ENCODE peak calls at places on chromosome 16, in ten cellular contexts. One of them, this sample, is unnamed.

GRCh38 chr16:58031016-58031800 is 5.7 kb downstream of the MMP15 start:
- DNase-seq in tibial nerve: no peak
- DNase-seq in spleen: no peak
- DNase-seq in left lung: peak; percentile 74
- DNase-seq in heart right ventricle: no peak
- DNase-seq in ovary: no peak
- DNase-seq in iPS DF 6.9: no peak
- DNase-seq in neuronal stem cell: no peak
- DNase-seq in sigmoid colon: no peak
- DNase-seq in aorta: no peak
- DNase-seq in this sample: peak; percentile 73

GRCh38 chr16:66342294-66342900 is 24.1 kb upstream of the CDH5 start:
- DNase-seq in iPS DF 6.9: no peak
- DNase-seq in aorta: no peak
- DNase-seq in ovary: peak; percentile 38
- DNase-seq in neuronal stem cell: peak; percentile 43
- DNase-seq in tibial nerve: no peak
- DNase-seq in sigmoid colon: no peak
- DNase-seq in heart right ventricle: no peak
- DNase-seq in left lung: no peak
- DNase-seq in spleen: peak; percentile 67
- DNase-seq in this sample: no peak

GRCh38 chr16:55257971-55258613 is 65.9 kb upstream of the IRX6 start:
- DNase-seq in spleen: peak; percentile 76
- DNase-seq in aorta: peak; percentile 66
- DNase-seq in neuronal stem cell: peak; percentile 49
- DNase-seq in ovary: peak; percentile 33
- DNase-seq in heart right ventricle: peak; percentile 39
- DNase-seq in iPS DF 6.9: peak; percentile 48
- DNase-seq in sigmoid colon: no peak
- DNase-seq in tibial nerve: no peak
- DNase-seq in left lung: peak; percentile 84
- DNase-seq in this sample: peak; percentile 61

GRCh38 chr16:50036426-50036825 is 11.4 kb downstream of the CNEP1R1 start:
- DNase-seq in ovary: no peak
- DNase-seq in iPS DF 6.9: no peak
- DNase-seq in sigmoid colon: no peak
- DNase-seq in left lung: no peak
- DNase-seq in neuronal stem cell: no peak
- DNase-seq in spleen: no peak
- DNase-seq in tibial nerve: no peak
- DNase-seq in aorta: no peak
- DNase-seq in heart right ventricle: no peak
- DNase-seq in this sample: no peak

GRCh38 chr16:19901164-19901563 is 16.5 kb upstream of the GPRC5B start:
- DNase-seq in tibial nerve: no peak
- DNase-seq in left lung: no peak
- DNase-seq in ovary: no peak
- DNase-seq in sigmoid colon: no peak
- DNase-seq in neuronal stem cell: no peak
- DNase-seq in iPS DF 6.9: no peak
- DNase-seq in heart right ventricle: no peak
- DNase-seq in spleen: no peak
- DNase-seq in aorta: no peak
- DNase-seq in this sample: no peak

GRCh38 chr16:50731130-50731988 is 10.5 kb upstream of the CYLD start:
- DNase-seq in tibial nerve: no peak
- DNase-seq in spleen: no peak
- DNase-seq in left lung: no peak
- DNase-seq in sigmoid colon: no peak
- DNase-seq in neuronal stem cell: no peak
- DNase-seq in ovary: no peak
- DNase-seq in iPS DF 6.9: no peak
- DNase-seq in heart right ventricle: no peak
- DNase-seq in aorta: no peak
- DNase-seq in this sample: no peak

GRCh38 chr16:59148312-59148711 is 414.2 kb upstream of the GOT2 start:
- DNase-seq in left lung: no peak
- DNase-seq in tibial nerve: no peak
- DNase-seq in neuronal stem cell: no peak
- DNase-seq in heart right ventricle: no peak
- DNase-seq in aorta: peak; percentile 53
- DNase-seq in sigmoid colon: no peak
- DNase-seq in iPS DF 6.9: no peak
- DNase-seq in spleen: no peak
- DNase-seq in ovary: no peak
- DNase-seq in this sample: no peak

GRCh38 chr16:80366023-80366422 is 174.8 kb upstream of the DYNLRB2 start:
- DNase-seq in sigmoid colon: no peak
- DNase-seq in ovary: no peak
- DNase-seq in neuronal stem cell: no peak
- DNase-seq in spleen: no peak
- DNase-seq in iPS DF 6.9: no peak
- DNase-seq in tibial nerve: no peak
- DNase-seq in aorta: no peak
- DNase-seq in left lung: no peak
- DNase-seq in heart right ventricle: no peak
- DNase-seq in this sample: no peak

GRCh38 chr16:73560497-73560896 is 512.6 kb upstream of the ZFHX3 start:
- DNase-seq in tibial nerve: no peak
- DNase-seq in left lung: no peak
- DNase-seq in neuronal stem cell: no peak
- DNase-seq in iPS DF 6.9: no peak
- DNase-seq in sigmoid colon: no peak
- DNase-seq in ovary: no peak
- DNase-seq in aorta: no peak
- DNase-seq in heart right ventricle: no peak
- DNase-seq in spleen: no peak
- DNase-seq in this sample: no peak

GRCh38 chr16:78444-79145 is 570 bp downstream of the MPG start:
- DNase-seq in heart right ventricle: peak; percentile 61
- DNase-seq in spleen: peak; percentile 85
- DNase-seq in left lung: no peak
- DNase-seq in neuronal stem cell: no peak
- DNase-seq in aorta: no peak
- DNase-seq in tibial nerve: no peak
- DNase-seq in iPS DF 6.9: no peak
- DNase-seq in sigmoid colon: peak; percentile 77
- DNase-seq in ovary: peak; percentile 68
- DNase-seq in this sample: no peak

GRCh38 chr16:68469728-68470460 is 21.6 kb upstream of the SMPD3 start:
- DNase-seq in left lung: no peak
- DNase-seq in neuronal stem cell: no peak
- DNase-seq in ovary: no peak
- DNase-seq in spleen: no peak
- DNase-seq in sigmoid colon: no peak
- DNase-seq in heart right ventricle: no peak
- DNase-seq in iPS DF 6.9: no peak
- DNase-seq in aorta: no peak
- DNase-seq in tibial nerve: no peak
- DNase-seq in this sample: no peak

GRCh38 chr16:52265446-52265861 is 281.5 kb downstream of the TOX3 start:
- DNase-seq in neuronal stem cell: no peak
- DNase-seq in sigmoid colon: no peak
- DNase-seq in ovary: no peak
- DNase-seq in spleen: no peak
- DNase-seq in iPS DF 6.9: peak; percentile 55
- DNase-seq in left lung: no peak
- DNase-seq in heart right ventricle: no peak
- DNase-seq in tibial nerve: no peak
- DNase-seq in aorta: no peak
- DNase-seq in this sample: no peak

GRCh38 chr16:80974649-80975376 is 31.9 kb downstream of the CMC2 start:
- DNase-seq in tibial nerve: no peak
- DNase-seq in ovary: no peak
- DNase-seq in spleen: no peak
- DNase-seq in left lung: no peak
- DNase-seq in sigmoid colon: no peak
- DNase-seq in iPS DF 6.9: no peak
- DNase-seq in aorta: no peak
- DNase-seq in neuronal stem cell: no peak
- DNase-seq in heart right ventricle: no peak
- DNase-seq in this sample: no peak

GRCh38 chr16:30953511-30954124 is 3.9 kb upstream of the SETD1A start:
- DNase-seq in spleen: peak; percentile 85
- DNase-seq in left lung: no peak
- DNase-seq in heart right ventricle: peak; percentile 53
- DNase-seq in iPS DF 6.9: no peak
- DNase-seq in tibial nerve: peak; percentile 36
- DNase-seq in sigmoid colon: peak; percentile 76
- DNase-seq in aorta: peak; percentile 78
- DNase-seq in neuronal stem cell: peak; percentile 76
- DNase-seq in ovary: peak; percentile 76
- DNase-seq in this sample: no peak

DNA sequence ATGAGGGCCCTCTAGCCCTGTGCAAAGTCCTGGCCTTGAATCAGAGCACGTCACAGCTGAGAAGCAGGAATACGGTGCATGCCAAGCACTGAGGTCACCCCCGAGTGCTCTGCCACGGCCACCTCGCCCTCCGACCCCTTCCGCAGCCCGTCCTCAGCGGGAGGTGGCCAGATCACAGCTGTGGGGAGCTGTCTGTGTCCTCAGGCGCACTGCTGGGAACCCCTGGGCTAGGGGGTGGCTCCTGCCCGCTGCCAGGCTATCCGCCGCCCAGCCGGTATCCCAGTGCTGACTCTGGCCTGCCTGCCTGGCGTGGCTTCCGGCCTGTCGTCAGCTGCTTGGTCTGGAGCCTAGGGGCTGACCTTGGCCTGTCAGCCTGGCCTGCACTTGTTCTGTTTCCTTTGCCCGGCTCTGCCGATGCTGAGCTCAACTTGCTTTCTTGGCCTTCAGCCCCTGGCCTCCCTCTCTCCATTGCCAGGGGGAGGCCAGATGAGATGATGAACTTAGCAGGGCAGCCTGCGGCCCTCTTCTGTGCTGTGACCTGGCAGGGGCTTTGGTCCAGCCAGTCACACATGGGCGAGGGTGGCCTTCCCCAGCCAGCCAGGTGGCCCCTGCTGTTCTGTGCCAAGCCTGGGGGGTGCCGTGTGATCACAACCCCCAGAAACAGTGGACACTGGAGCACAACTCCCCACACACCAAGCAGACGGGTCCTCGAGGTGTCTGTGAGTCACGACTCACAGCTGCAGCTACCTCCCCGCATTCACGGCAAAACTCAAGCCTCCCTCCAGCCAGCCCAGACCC is 77.4 kb downstream of the ZDHHC7 start:
- DNase-seq in spleen: peak; percentile 88
- DNase-seq in iPS DF 6.9: no peak
- DNase-seq in heart right ventricle: peak; percentile 86
- DNase-seq in left lung: no peak
- DNase-seq in sigmoid colon: peak; percentile 87
- DNase-seq in aorta: peak; percentile 89
- DNase-seq in neuronal stem cell: no peak
- DNase-seq in tibial nerve: peak; percentile 69
- DNase-seq in ovary: peak; percentile 91
- DNase-seq in this sample: peak; percentile 94
- H3K27me3 ChIP-seq in spleen: no peaks in the 10 kb centered on the region
- H3K27me3 ChIP-seq in iPS DF 6.9: no peaks in the 10 kb centered on the region
- H3K27me3 ChIP-seq in heart right ventricle: no peaks in the 10 kb centered on the region
- H3K27me3 ChIP-seq in left lung: peaks cover 12% of the 10 kb centered on the region
- H3K27me3 ChIP-seq in sigmoid colon: no peaks in the 10 kb centered on the region
- H3K27me3 ChIP-seq in aorta: no peaks in the 10 kb centered on the region
- H3K27me3 ChIP-seq in neuronal stem cell: peaks cover 28% of the 10 kb centered on the region
- H3K27me3 ChIP-seq in tibial nerve: no peaks in the 10 kb centered on the region
- H3K27me3 ChIP-seq in ovary: no peaks in the 10 kb centered on the region
- H3K27me3 ChIP-seq in this sample: no peaks in the 10 kb centered on the region

DNA sequence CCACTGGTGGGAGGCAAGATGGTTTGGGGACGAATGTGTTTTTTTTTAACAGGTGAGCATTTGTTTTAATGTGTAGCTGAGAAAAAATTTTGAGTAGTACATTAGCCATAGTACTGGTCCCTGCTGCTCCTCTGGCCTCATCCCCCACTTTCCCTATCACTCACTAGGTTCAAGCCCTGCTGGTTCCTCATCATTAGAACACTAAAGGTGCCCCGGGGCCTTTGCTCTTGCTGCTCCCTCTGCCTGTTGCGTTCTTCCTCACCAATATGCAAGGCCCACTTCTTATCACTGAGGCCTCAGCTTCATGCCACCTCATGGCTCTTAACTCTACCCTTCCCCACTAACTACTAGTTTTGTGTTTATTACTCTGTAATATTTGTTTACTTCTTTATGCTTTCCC is 74.5 kb downstream of the GNAO1 start:
- DNase-seq in iPS DF 6.9: no peak
- DNase-seq in sigmoid colon: peak; percentile 22
- DNase-seq in ovary: no peak
- DNase-seq in spleen: no peak
- DNase-seq in aorta: no peak
- DNase-seq in tibial nerve: no peak
- DNase-seq in neuronal stem cell: no peak
- DNase-seq in left lung: no peak
- DNase-seq in heart right ventricle: no peak
- DNase-seq in this sample: no peak
- H3K4me1 ChIP-seq in iPS DF 6.9: peaks cover 4% of the 10 kb centered on the region
- H3K4me1 ChIP-seq in sigmoid colon: peaks cover 70% of the 10 kb centered on the region
- H3K4me1 ChIP-seq in ovary: peaks cover 2% of the 10 kb centered on the region
- H3K4me1 ChIP-seq in spleen: peaks cover 13% of the 10 kb centered on the region
- H3K4me1 ChIP-seq in aorta: no peaks in the 10 kb centered on the region
- H3K4me1 ChIP-seq in tibial nerve: no peaks in the 10 kb centered on the region
- H3K4me1 ChIP-seq in neuronal stem cell: peaks cover 9% of the 10 kb centered on the region
- H3K4me1 ChIP-seq in left lung: no peaks in the 10 kb centered on the region
- H3K4me1 ChIP-seq in heart right ventricle: peaks cover 46% of the 10 kb centered on the region
- H3K4me1 ChIP-seq in this sample: no peaks in the 10 kb centered on the region

DNA sequence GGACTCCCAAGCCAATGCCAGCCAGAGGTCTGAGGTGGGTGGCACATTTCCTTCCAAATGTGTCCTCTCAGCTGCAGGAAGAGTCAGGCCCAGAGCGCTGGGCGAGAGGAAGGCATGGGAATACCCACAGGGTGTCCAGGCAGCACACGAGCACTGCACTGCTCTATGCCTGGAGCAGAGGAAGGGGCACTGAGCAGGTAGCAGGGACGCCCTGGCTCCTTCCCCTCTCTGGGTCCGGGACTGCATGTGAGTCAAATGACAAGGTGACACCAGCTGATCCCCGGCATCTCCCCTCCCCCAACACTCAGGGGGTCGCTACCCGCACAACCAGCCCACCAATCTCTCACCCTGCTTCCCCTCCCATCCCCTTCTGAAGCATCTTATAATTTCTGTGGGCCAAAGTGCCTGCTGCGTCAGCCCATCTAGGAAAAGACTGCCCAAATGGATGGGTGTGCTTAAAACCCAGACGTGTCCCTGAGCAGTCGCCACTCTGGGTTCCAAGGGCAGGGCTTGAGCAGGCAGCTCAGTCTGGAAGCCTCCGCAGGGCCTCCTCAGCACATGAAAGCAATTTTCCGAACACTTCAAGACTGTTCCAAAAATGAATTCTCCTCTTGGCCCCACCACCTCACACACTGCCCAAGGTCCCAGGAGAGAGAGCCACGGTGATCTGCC is 12.0 kb upstream of the BCAR1 start:
- DNase-seq in spleen: no peak
- DNase-seq in ovary: no peak
- DNase-seq in neuronal stem cell: no peak
- DNase-seq in aorta: peak; percentile 62
- DNase-seq in iPS DF 6.9: no peak
- DNase-seq in heart right ventricle: no peak
- DNase-seq in sigmoid colon: peak; percentile 67
- DNase-seq in left lung: no peak
- DNase-seq in tibial nerve: no peak
- DNase-seq in this sample: no peak
- H3K27me3 ChIP-seq in spleen: peaks cover 16% of the 10 kb centered on the region
- H3K27me3 ChIP-seq in ovary: no peaks in the 10 kb centered on the region
- H3K27me3 ChIP-seq in neuronal stem cell: no peaks in the 10 kb centered on the region
- H3K27me3 ChIP-seq in aorta: no peaks in the 10 kb centered on the region
- H3K27me3 ChIP-seq in iPS DF 6.9: no peaks in the 10 kb centered on the region
- H3K27me3 ChIP-seq in heart right ventricle: no peaks in the 10 kb centered on the region
- H3K27me3 ChIP-seq in sigmoid colon: no peaks in the 10 kb centered on the region
- H3K27me3 ChIP-seq in left lung: peaks cover 67% of the 10 kb centered on the region
- H3K27me3 ChIP-seq in tibial nerve: no peaks in the 10 kb centered on the region
- H3K27me3 ChIP-seq in this sample: no peaks in the 10 kb centered on the region

GRCh38 chr16:75252049-75252864 is 833 bp upstream of the BCAR1 start:
- DNase-seq in heart right ventricle: no peak
- DNase-seq in sigmoid colon: peak; percentile 66
- DNase-seq in tibial nerve: no peak
- DNase-seq in ovary: no peak
- DNase-seq in neuronal stem cell: no peak
- DNase-seq in spleen: peak; percentile 54
- DNase-seq in left lung: peak; percentile 61
- DNase-seq in aorta: peak; percentile 35
- DNase-seq in iPS DF 6.9: no peak
- DNase-seq in this sample: no peak
- H3K4me1 ChIP-seq in heart right ventricle: peaks cover 92% of the 10 kb centered on the region
- H3K4me1 ChIP-seq in sigmoid colon: peaks cover 97% of the 10 kb centered on the region
- H3K4me1 ChIP-seq in tibial nerve: peaks cover 93% of the 10 kb centered on the region
- H3K4me1 ChIP-seq in ovary: peaks cover 45% of the 10 kb centered on the region
- H3K4me1 ChIP-seq in neuronal stem cell: peaks cover 73% of the 10 kb centered on the region
- H3K4me1 ChIP-seq in spleen: peaks cover 94% of the 10 kb centered on the region
- H3K4me1 ChIP-seq in left lung: peaks cover 67% of the 10 kb centered on the region
- H3K4me1 ChIP-seq in aorta: peaks cover 6% of the 10 kb centered on the region
- H3K4me1 ChIP-seq in iPS DF 6.9: peaks cover 43% of the 10 kb centered on the region
- H3K4me1 ChIP-seq in this sample: peaks cover 46% of the 10 kb centered on the region

This sample was measured in right lobe of liver.